ENCODE peak calls at places on chromosome 2, in ten cellular contexts. A is HFFc6, X is cardiac fibroblast, K is mammary epithelial cell, M is tibial artery, F is BE2C, N is PC-3, V is GM13977, R is lung, U is RWPE2. L is an unnamed sample.

GRCh38 chr2:152581360-152581759 is 135.9 kb downstream of the PRPF40A start:
- DNase-seq in A (no peak), X (no peak), K (peak; percentile 69), M (peak; percentile 69), F (no peak), N (no peak), V (no peak), R (no peak), U (no peak), L (no peak)

GRCh38 chr2:215314896-215315295 is 3.0 kb downstream of the ATIC start:
- DNase-seq in A (no peak), X (no peak), K (no peak), M (no peak), F (no peak), N (peak; percentile 69), V (no peak), R (no peak), U (no peak), L (no peak)

GRCh38 chr2:199460101-199460671 is 2.4 kb upstream of the SATB2 start:
- DNase-seq in A (peak; percentile 35), X (peak; percentile 22), K (peak; percentile 60), M (no peak), F (no peak), N (peak; percentile 35), V (peak; percentile 45), R (no peak), U (no peak), L (no peak)

GRCh38 chr2:106995560-106995959 is 109.6 kb upstream of the ST6GAL2 start:
- DNase-seq in A (peak; percentile 14), X (peak; percentile 46), K (no peak), M (no peak), F (no peak), N (peak; percentile 23), V (no peak), R (no peak), U (no peak), L (no peak)

GRCh38 chr2:152762202-152762601 is 43.8 kb downstream of the ARL6IP6 start:
- DNase-seq in A (peak; percentile 82), X (peak; percentile 90), K (no peak), M (no peak), F (no peak), N (no peak), V (no peak), R (no peak), U (no peak), L (no peak)

GRCh38 chr2:84832772-84833461 is 48.0 kb downstream of the TRABD2A start:
- DNase-seq in A (no peak), X (no peak), K (no peak), M (peak; percentile 66), F (no peak), N (no peak), V (peak; percentile 36), R (no peak), U (no peak), L (no peak)

GRCh38 chr2:182506606-182507005 is 79.8 kb upstream of the PDE1A start:
- DNase-seq in A (peak; percentile 53), X (peak; percentile 93), K (no peak), M (no peak), F (no peak), N (no peak), V (no peak), R (no peak), U (no peak), L (no peak)

GRCh38 chr2:195477996-195478382 is 179.0 kb upstream of the SLC39A10 start:
- DNase-seq in A (no peak), X (peak; percentile 46), K (no peak), M (no peak), F (no peak), N (no peak), V (no peak), R (no peak), U (no peak), L (no peak)

GRCh38 chr2:237485844-237486243 is 1.2 kb upstream of the MLPH start:
- DNase-seq in A (no peak), X (no peak), K (no peak), M (no peak), F (no peak), N (peak; percentile 42), V (no peak), R (no peak), U (no peak), L (no peak)

GRCh38 chr2:156333274-156333950 is 891 bp upstream of the NR4A2 start:
- DNase-seq in A (no peak), X (no peak), K (peak; percentile 32), M (no peak), F (no peak), N (peak; percentile 30), V (peak; percentile 68), R (no peak), U (peak; percentile 71), L (no peak)

GRCh38 chr2:21067125-21067524 is 23.3 kb upstream of the APOB start:
- DNase-seq in A (no peak), X (no peak), K (no peak), M (no peak), F (no peak), N (no peak), V (no peak), R (no peak), U (no peak), L (no peak)

GRCh38 chr2:101736861-101737291 is 39.4 kb downstream of the MAP4K4 start:
- DNase-seq in A (peak; percentile 68), X (peak; percentile 71), K (peak; percentile 95), M (no peak), F (no peak), N (peak; percentile 91), V (no peak), R (no peak), U (no peak), L (no peak)

GRCh38 chr2:172092716-172093415 is 7.6 kb downstream of the DLX1 start:
- DNase-seq in A (no peak), X (no peak), K (no peak), M (no peak), F (no peak), N (no peak), V (no peak), R (no peak), U (no peak), L (no peak)

GRCh38 chr2:230348792-230349191 is 21.8 kb downstream of the SP140L start:
- DNase-seq in A (no peak), X (no peak), K (no peak), M (no peak), F (no peak), N (no peak), V (no peak), R (no peak), U (no peak), L (no peak)

GRCh38 chr2:11770531-11771188 is 24.2 kb downstream of the LPIN1 start:
- DNase-seq in A (no peak), X (no peak), K (no peak), M (no peak), F (no peak), N (no peak), V (no peak), R (no peak), U (no peak), L (no peak)

GRCh38 chr2:45898819-45899218 is 247.3 kb downstream of the PRKCE start:
- DNase-seq in A (no peak), X (peak; percentile 55), K (no peak), M (no peak), F (peak; percentile 54), N (no peak), V (no peak), R (no peak), U (no peak), L (no peak)

GRCh38 chr2:192286093-192286701 is 91.5 kb upstream of the TMEFF2 start:
- DNase-seq in A (peak; percentile 37), X (peak; percentile 79), K (peak; percentile 35), M (no peak), F (peak; percentile 35), N (peak; percentile 66), V (no peak), R (no peak), U (no peak), L (no peak)
- TF ChIP-seq CTCF in A (peak; percentile 75), X (peak; percentile 74), K (peak; percentile 81), M (peak; percentile 28), F (peak; percentile 74), N (peak; percentile 77), V (peak; percentile 35), R (no peak), U (peak; percentile 78), L (peak; percentile 19)

GRCh38 chr2:10471956-10472355 is 23.8 kb upstream of the ODC1 start:
- DNase-seq in A (no peak), X (no peak), K (no peak), M (peak; percentile 3), F (no peak), N (no peak), V (no peak), R (no peak), U (no peak), L (no peak)
- TF ChIP-seq CTCF in A (peak; percentile 11), X (no peak), K (no peak), M (no peak), F (peak; percentile 13), N (no peak), V (no peak), R (no peak), U (no peak), L (no peak)

DNA sequence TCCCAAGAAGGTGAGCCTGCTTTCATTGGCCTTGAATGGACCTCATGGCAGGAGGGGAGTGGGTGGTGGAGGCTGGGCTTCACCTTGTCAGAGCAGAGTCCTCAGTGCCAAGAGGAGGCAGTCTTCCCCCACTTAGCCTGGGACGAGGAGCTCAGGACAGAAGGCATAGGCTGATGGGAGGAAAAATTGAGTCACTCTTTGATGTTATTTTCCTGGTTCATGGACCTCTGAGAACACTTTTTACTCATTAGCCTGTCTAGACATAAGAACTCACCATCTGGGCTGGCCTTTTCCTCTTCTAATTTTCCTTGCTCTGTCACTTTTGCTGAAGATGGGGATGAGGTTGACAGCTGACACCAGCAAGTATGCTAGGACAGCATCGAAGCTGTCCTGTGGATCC is 225.7 kb upstream of the TNP1 start:
- DNase-seq in A (peak; percentile 49), X (no peak), K (no peak), M (no peak), F (no peak), N (no peak), V (no peak), R (no peak), U (no peak), L (no peak)
- TF ChIP-seq CTCF in A (no peak), X (no peak), K (no peak), M (no peak), F (no peak), N (no peak), V (peak; percentile 24), R (no peak), U (no peak), L (no peak)

DNA sequence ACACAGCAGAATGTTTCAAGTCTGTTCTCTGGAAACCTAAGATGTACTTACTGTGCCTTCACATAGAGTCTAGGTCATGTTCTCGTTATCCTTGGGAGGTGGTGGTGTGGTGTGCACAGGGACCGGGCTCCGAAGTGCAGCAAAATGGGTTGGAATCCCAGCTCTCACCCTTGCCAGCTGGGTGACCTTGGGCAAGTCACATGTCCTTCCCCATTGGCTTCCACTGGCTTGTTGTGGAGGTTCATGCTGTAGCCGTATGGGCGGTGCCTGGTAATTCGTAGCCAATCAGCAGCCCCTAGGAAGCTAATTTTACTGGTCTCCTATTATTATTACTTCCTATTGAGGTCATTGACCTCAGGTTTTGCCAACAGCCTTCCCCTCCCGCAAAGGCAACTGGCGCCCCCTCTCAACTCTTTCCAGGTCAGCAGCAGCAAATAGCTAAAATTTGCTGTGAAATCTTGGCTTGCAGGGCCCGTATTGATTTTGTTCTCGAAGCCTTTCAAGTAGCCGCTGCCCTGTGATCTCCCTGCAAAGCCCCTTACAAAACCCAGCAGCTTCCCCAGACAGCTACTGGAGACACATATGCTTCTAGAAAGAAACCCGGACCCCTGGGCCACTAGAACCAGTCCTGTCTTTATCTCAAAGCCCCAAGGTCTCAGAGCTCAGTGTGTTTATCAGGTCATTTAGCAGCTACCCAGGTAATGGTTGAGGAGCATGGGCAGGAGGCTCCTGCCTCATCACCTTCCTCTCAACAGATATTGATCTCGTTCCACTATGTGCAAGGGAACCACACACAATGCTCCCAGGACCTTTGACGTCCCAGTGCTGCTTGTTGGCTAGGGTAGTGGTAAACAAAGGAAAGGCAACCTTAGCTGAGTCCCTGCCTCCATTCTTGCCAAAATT is 66.5 kb upstream of the SLC1A4 start:
- DNase-seq in A (no peak), X (no peak), K (no peak), M (no peak), F (no peak), N (no peak), V (no peak), R (no peak), U (no peak), L (no peak)
- TF ChIP-seq CTCF in A (no peak), X (no peak), K (no peak), M (no peak), F (no peak), N (peak; percentile 10), V (peak; percentile 17), R (no peak), U (no peak), L (no peak)

L was measured in glutamatergic neuron.